ENCODE peak calls at places on chromosomes 1 and 21, in five cellular contexts. J is GM12865, D is astrocyte of the cerebellum, A is fibroblast of lung, C is SJCRH30. K is an unnamed sample.

GRCh38 chr1:10833630-10834557 is 37.4 kb upstream of the CASZ1 start:
- DNase-seq in J (no peak), D (no peak), A (no peak), C (no peak), K (no peak)

GRCh38 chr1:167128261-167129227 is 34.7 kb downstream of the STYXL2 start:
- DNase-seq in J (peak; percentile 11), D (no peak), A (no peak), C (no peak), K (no peak)

GRCh38 chr1:110787328-110788071 is 85.4 kb upstream of the CD53 start:
- DNase-seq in J (peak; percentile 89), D (no peak), A (no peak), C (no peak), K (no peak)

GRCh38 chr1:57615956-57616355 is 192.1 kb upstream of the DAB1 start:
- DNase-seq in J (no peak), D (no peak), A (no peak), C (no peak), K (no peak)

GRCh38 chr1:168570652-168571051 is 5.8 kb upstream of the XCL1 start:
- DNase-seq in J (no peak), D (no peak), A (no peak), C (no peak), K (no peak)

GRCh38 chr1:165444897-165445370 is at the start of gene RXRG:
- DNase-seq in J (no peak), D (no peak), A (peak; percentile 18), C (peak; percentile 93), K (no peak)

GRCh38 chr1:183277821-183278735 is 92.0 kb downstream of the LAMC2 start:
- DNase-seq in J (no peak), D (no peak), A (peak; percentile 38), C (no peak), K (peak; percentile 82)

GRCh38 chr1:31111290-31111951 is 45.9 kb upstream of the PUM1 start:
- DNase-seq in J (no peak), D (peak; percentile 41), A (peak; percentile 62), C (no peak), K (no peak)

GRCh38 chr1:218717611-218718010 is 372.5 kb downstream of the TGFB2 start:
- DNase-seq in J (no peak), D (peak; percentile 77), A (peak; percentile 52), C (no peak), K (no peak)

GRCh38 chr1:160076295-160076694 is 5.0 kb upstream of the KCNJ9 start:
- DNase-seq in J (no peak), D (peak; percentile 59), A (no peak), C (no peak), K (no peak)

GRCh38 chr1:156146006-156146748 is 7.2 kb upstream of the SEMA4A start:
- DNase-seq in J (peak; percentile 88), D (peak; percentile 95), A (peak; percentile 92), C (peak; percentile 92), K (peak; percentile 89)

GRCh38 chr1:83996621-83997020 is 2.3 kb downstream of the TTLL7 start:
- DNase-seq in J (no peak), D (peak; percentile 22), A (peak; percentile 76), C (no peak), K (peak; percentile 31)

GRCh38 chr1:248631354-248632041 is 3.4 kb downstream of the OR2T11 start:
- DNase-seq in J (no peak), D (no peak), A (no peak), C (no peak), K (no peak)

DNA sequence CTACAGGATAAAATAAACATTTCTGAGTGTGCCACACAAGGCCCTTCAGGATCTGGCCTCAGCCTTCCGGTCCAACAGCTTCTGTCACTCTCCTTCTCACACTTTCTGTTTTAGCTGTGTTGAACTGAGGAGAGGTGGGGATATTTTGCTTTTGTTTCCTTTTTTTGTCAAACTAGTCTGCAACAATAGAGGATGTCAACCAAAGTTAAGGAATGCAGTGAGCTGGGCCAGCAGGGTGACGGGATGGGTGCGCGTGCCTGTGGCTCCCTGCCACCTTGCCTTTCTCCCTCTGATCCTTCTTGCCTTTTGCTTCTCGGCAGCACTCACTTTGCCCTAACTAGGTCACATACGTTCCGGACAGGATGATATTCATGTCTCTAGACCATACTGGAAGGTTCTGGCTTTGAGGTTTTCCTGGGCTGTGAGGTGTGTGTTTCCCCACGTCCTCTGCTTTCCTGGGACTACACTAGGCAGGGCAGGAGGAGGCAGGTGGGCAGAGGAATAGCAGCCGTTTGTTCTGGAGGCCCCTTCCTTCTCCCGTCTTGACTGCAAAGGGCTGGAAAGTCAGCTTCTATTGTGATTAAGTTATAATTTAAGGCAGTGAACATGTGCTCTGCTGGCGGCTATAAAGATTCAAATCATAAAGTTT is 67.7 kb downstream of the RNF220 start:
- DNase-seq in J (peak; percentile 12), D (no peak), A (no peak), C (no peak), K (no peak)
- H3K4me3 ChIP-seq in J (no peak overlapping the region), D (no peak overlapping the region), A (no peak overlapping the region), C (no peak overlapping the region), K (no peak overlapping the region)

GRCh38 chr1:223765036-223765718 is 52.8 kb downstream of the CAPN2 start:
- DNase-seq in J (no peak), D (no peak), A (no peak), C (peak; percentile 90), K (no peak)
- H3K4me3 ChIP-seq in J (no peak overlapping the region), D (no peak overlapping the region), A (no peak overlapping the region), C (no peak overlapping the region), K (no peak overlapping the region)

GRCh38 chr1:13730301-13730700 is 30.3 kb downstream of the PRDM2 start:
- DNase-seq in J (no peak), D (no peak), A (no peak), C (no peak), K (no peak)
- H3K4me3 ChIP-seq in J (peak overlapping the region; percentile 56), D (no peak overlapping the region), A (no peak overlapping the region), C (no peak overlapping the region), K (no peak overlapping the region)

GRCh38 chr21:31786164-31786920 is 54.4 kb upstream of the SCAF4 start:
- DNase-seq in J (no peak), D (no peak), A (no peak), C (no peak), K (no peak)

DNA sequence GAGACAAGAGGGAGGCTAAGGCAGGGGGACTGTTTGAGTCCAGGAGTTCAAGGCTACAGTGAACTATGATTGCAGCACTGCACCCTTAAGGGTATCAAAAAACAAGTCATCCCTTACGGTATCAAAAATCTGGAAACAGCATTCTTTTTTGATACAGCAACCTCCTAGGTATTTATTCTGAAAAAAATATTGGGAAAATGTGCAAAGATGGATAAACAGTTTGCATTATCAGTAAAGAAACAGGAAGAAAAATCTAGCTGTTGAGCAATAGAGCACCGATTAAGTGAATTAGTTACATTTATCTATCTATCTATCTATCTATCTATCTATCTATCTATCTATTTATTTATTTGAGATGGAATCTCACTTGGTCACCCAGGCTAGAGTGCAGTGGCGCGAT is 56.7 kb upstream of the SCAF4 start:
- DNase-seq in J (no peak), D (no peak), A (no peak), C (no peak), K (no peak)
- H3K4me3 ChIP-seq in J (no peak overlapping the region), D (no peak overlapping the region), A (no peak overlapping the region), C (no peak overlapping the region), K (no peak overlapping the region)